ENCODE peak calls at places on chromosomes 1 and 21, in four cellular contexts. S is tibial artery, P is left lung, F is IMR-90. N is an unnamed sample.

GRCh38 chr1:94416901-94417701 is 1.1 kb upstream of the ABCD3 start:
- DNase-seq in P (no peak), S (no peak), F (peak), N (peak)

GRCh38 chr1:6157528-6158174 is 22.5 kb downstream of the CHD5 start:
- DNase-seq in P (no peak), F (peak), S (no peak), N (no peak)

GRCh38 chr21:31108969-31109368 is 70.7 kb upstream of the KRTAP19-8 start:
- DNase-seq in F (peak), S (no peak), P (no peak), N (no peak)

GRCh38 chr1:60745444-60745843 is 336.9 kb upstream of the NFIA start:
- DNase-seq in P (no peak), F (no peak), S (no peak), N (no peak)

GRCh38 chr1:76288758-76289483 is 214.4 kb downstream of the ST6GALNAC3 start:
- DNase-seq in P (no peak), S (no peak), F (no peak), N (no peak)

GRCh38 chr1:87077959-87078673 is 163.7 kb downstream of the HS2ST1 start:
- DNase-seq in P (no peak), F (no peak), S (no peak), N (no peak)

GRCh38 chr1:209389258-209389657 is 194.3 kb upstream of the CAMK1G start:
- DNase-seq in S (no peak), F (peak), P (no peak), N (no peak)

GRCh38 chr1:157194739-157195520 is 56.7 kb upstream of the ETV3 start:
- DNase-seq in P (no peak), F (no peak), S (no peak), N (no peak)

DNA sequence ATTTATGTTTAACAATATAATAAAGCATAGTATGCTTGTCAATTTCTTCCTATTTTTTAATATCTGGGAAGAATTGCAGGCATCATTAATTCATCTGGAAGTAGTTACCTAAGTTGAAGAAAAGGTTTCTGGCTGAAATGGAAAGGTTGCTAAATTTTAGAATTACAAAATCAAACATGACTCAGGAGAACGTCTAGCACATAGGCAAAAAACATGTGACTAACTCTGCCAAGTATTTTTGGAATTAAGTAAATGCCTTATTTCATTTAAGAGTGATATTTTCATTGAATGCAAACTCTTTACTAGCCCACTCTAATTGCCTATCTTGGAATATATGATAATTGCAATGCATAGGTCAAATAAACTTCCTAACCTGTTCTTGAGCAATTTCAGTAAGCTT is 208.5 kb upstream of the NCAM2 start:
- DNase-seq in S (no peak), P (no peak), F (no peak), N (no peak)
- H3K27ac ChIP-seq in S (no peak), P (no peak), F (no peak), N (no peak)

DNA sequence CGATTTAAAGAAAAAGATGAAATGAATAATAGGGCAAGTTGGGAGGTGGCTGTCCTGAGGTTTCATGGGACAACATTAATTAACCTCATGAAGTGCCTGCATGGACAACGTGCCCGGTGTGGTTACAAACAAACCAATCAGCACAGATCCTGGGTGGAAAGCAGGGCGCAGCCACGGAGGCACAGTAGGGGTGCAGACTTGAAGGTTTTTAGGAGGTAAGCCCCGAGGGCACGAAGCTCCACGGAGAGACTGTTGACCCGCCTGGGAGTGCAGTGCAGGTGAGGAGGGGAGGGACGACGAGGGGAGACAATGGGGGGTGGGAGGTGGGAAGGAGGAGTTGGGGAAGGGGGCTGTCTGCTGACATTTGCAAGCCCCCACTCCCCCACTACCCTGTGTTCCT is 2.3 kb upstream of the RIPK4 start:
- DNase-seq in S (peak), F (no peak), P (no peak), N (no peak)
- H3K4me3 ChIP-seq in S (peak), F (peak), P (no peak), N (peak)

GRCh38 chr1:109632671-109633346 is 13.2 kb downstream of the AMPD2 start:
- DNase-seq in F (no peak), S (peak), P (peak), N (peak)
- H3K27ac ChIP-seq in F (no peak), S (no peak), P (no peak), N (peak)

GRCh38 chr1:161199506-161200119 is 759 bp upstream of the ADAMTS4 start:
- DNase-seq in P (no peak), F (no peak), S (no peak), N (no peak)
- H3K4me3 ChIP-seq in P (no peak), F (no peak), S (no peak), N (peak)

GRCh38 chr1:216193839-216194443 is 229.3 kb downstream of the USH2A start:
- DNase-seq in F (no peak), P (no peak), S (no peak), N (no peak)
- H3K27ac ChIP-seq in F (no peak), P (no peak), S (no peak), N (no peak)

DNA sequence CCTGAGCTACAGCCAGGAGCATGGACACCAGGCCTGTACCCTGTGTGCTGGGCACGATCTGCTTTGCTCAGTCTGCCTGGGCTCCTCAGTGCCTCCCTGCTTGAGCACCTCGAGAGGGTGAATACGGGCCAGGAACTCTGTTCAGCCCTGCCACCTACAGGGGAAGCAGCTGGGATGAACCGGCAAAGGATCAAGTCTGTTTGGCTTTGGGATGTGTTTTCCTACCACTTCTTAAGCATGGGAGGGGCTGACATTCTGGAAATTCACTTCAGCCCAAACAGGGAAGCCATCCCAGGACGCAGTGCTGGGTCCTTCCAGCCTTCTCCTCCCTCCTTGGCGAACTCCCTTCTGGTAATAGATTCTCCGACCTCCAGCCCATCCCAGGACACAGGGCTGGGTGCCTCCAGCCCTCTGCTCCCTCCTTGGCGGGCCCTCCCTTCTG is 55.8 kb upstream of the SELENON start:
- DNase-seq in F (peak), P (no peak), S (peak), N (peak)
- H3K4me3 ChIP-seq in F (no peak), P (no peak), S (no peak), N (no peak)

GRCh38 chr1:164320780-164321683 is 238.0 kb upstream of the PBX1 start:
- DNase-seq in F (no peak), P (peak), S (no peak), N (no peak)
- H3K27ac ChIP-seq in F (no peak), P (no peak), S (no peak), N (peak)